ENCODE peak calls at places on chromosomes 1 and 21, in six cellular contexts. C, O, E, R, L and Y are unnamed samples.

GRCh38 chr21:45088729-45089128 is 14.3 kb downstream of the ADARB1 start:
- DNase-seq in C (no peak), O (no peak), E (no peak), R (no peak), L (no peak), Y (no peak)

GRCh38 chr1:103146143-103146542 is 37.8 kb upstream of the COL11A1 start:
- DNase-seq in C (peak; percentile 9), O (no peak), E (no peak), R (no peak), L (no peak), Y (no peak)

GRCh38 chr1:3261969-3262579 is 192.4 kb upstream of the ARHGEF16 start:
- DNase-seq in C (no peak), O (no peak), E (no peak), R (no peak), L (no peak), Y (no peak)

GRCh38 chr1:17274186-17275170 is 25.6 kb downstream of the PADI3 start:
- DNase-seq in C (peak; percentile 52), O (peak; percentile 78), E (peak; percentile 29), R (peak; percentile 94), L (peak; percentile 86), Y (peak; percentile 49)

GRCh38 chr1:219664310-219665029 is 51.6 kb upstream of the ZC3H11B start:
- DNase-seq in C (no peak), O (no peak), E (no peak), R (no peak), L (no peak), Y (no peak)

GRCh38 chr1:232667094-232667780 is 37.3 kb upstream of the SIPA1L2 start:
- DNase-seq in C (no peak), O (no peak), E (no peak), R (no peak), L (no peak), Y (no peak)

GRCh38 chr21:32604484-32604883 is 7.7 kb downstream of the CFAP298 start:
- DNase-seq in C (no peak), O (peak; percentile 91), E (no peak), R (peak; percentile 78), L (peak; percentile 16), Y (no peak)

GRCh38 chr1:114696810-114697209 is 1.5 kb upstream of the AMPD1 start:
- DNase-seq in C (no peak), O (no peak), E (no peak), R (no peak), L (no peak), Y (no peak)

GRCh38 chr1:207917086-207917485 is 6.2 kb upstream of the CD34 start:
- DNase-seq in C (no peak), O (no peak), E (no peak), R (no peak), L (no peak), Y (no peak)

GRCh38 chr1:3313579-3313955 is 140.9 kb upstream of the ARHGEF16 start:
- DNase-seq in C (peak; percentile 82), O (peak; percentile 46), E (peak; percentile 89), R (peak; percentile 63), L (peak; percentile 78), Y (peak; percentile 40)

GRCh38 chr1:228210076-228210651 is 2.3 kb downstream of the OBSCN start:
- DNase-seq in C (peak; percentile 17), O (no peak), E (no peak), R (no peak), L (no peak), Y (no peak)

GRCh38 chr1:20147846-20148570 is 8.9 kb downstream of the PLA2G2F start:
- DNase-seq in C (no peak), O (no peak), E (no peak), R (no peak), L (no peak), Y (no peak)

GRCh38 chr1:85894651-85895050 is 186.4 kb upstream of the ZNHIT6 start:
- DNase-seq in C (peak; percentile 44), O (peak; percentile 36), E (peak; percentile 46), R (peak; percentile 50), L (peak; percentile 51), Y (no peak)

GRCh38 chr1:161727343-161727924 is 6.1 kb downstream of the FCRLB start:
- DNase-seq in C (peak; percentile 89), O (no peak), E (peak; percentile 84), R (no peak), L (no peak), Y (no peak)

GRCh38 chr1:202968895-202969295 is 1.8 kb upstream of the CYB5R1 start:
- DNase-seq in C (peak; percentile 82), O (peak; percentile 65), E (peak; percentile 65), R (peak; percentile 49), L (peak; percentile 87), Y (peak; percentile 36)

GRCh38 chr1:211653907-211654553 is 21.4 kb downstream of the NEK2 start:
- DNase-seq in C (peak; percentile 76), O (no peak), E (peak; percentile 44), R (no peak), L (no peak), Y (no peak)

GRCh38 chr1:108824051-108824450 is 32.8 kb downstream of the AKNAD1 start:
- DNase-seq in C (no peak), O (no peak), E (no peak), R (no peak), L (no peak), Y (no peak)

GRCh38 chr1:204074274-204075115 is 1.6 kb downstream of the SOX13 start:
- DNase-seq in C (peak; percentile 82), O (peak; percentile 53), E (peak; percentile 52), R (peak; percentile 80), L (peak; percentile 78), Y (peak; percentile 54)

GRCh38 chr1:204075116-204075636 is 2.3 kb downstream of the SOX13 start:
- DNase-seq in C (peak; percentile 47), O (no peak), E (no peak), R (no peak), L (peak; percentile 56), Y (no peak)

GRCh38 chr1:204072951-204073836 is at the start of gene SOX13:
- DNase-seq in C (peak; percentile 93), O (peak; percentile 95), E (peak; percentile 85), R (peak; percentile 93), L (peak; percentile 96), Y (peak; percentile 80)

GRCh38 chr1:204075890-204076837 is 3.2 kb downstream of the SOX13 start:
- DNase-seq in C (no peak), O (no peak), E (no peak), R (no peak), L (no peak), Y (no peak)

DNA sequence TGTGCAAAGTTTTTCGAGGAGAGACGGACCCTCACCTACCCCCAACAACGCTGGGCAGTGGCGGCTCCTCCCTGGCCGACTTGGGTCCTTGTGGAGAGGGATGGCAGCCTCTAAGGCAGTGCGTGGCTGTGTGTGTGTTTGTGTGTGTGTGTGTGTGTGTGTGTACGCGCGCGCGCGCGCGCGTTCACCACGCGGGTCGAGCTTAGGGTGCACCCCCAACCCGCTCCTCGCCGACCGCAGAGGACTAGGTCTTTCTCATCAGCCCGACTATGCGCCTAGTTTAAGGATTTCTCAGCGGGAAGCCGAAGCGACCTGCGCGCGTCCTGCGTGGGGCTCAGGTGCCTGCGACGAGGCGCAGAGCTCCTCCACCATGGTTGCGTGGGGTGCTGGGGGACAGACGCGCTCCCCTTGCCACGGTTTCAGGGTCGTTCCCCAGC is 940 bp downstream of the SOX13 start:
- DNase-seq in C (peak; percentile 59), O (no peak), E (no peak), R (no peak), L (no peak), Y (no peak)
- H3K4ac ChIP-seq in C (peak overlapping the region; percentile 57), O (no peak overlapping the region), E (peak overlapping the region; percentile 37), R (peak overlapping the region; percentile 96), L (peak overlapping the region; percentile 50), Y (peak overlapping the region; percentile 91)

DNA sequence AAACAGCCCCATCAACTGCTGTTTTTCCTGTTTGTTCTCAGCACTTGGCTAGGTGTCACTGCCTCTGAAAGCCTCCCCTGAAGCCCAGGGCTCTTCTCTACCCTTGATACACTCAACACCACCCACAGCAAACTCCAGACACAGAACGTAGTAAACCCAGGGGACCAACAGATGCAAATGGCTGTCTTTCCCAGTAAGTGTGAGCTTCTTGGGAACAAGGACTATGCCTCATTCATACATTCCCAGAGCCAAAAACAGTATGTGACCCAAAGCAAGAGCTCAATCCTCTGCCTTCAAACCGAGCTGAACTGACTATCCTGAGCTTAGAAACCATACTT is 4.4 kb downstream of the LBR start:
- DNase-seq in C (no peak), O (no peak), E (no peak), R (no peak), L (peak; percentile 42), Y (no peak)
- H3K4ac ChIP-seq in C (no peak overlapping the region), O (no peak overlapping the region), E (peak overlapping the region; percentile 51), R (no peak overlapping the region), L (no peak overlapping the region), Y (no peak overlapping the region)

GRCh38 chr1:25245393-25245792 is 1.9 kb downstream of the RSRP1 start:
- DNase-seq in C (no peak), O (no peak), E (no peak), R (no peak), L (no peak), Y (no peak)

GRCh38 chr1:25247829-25248754 is 838 bp upstream of the RSRP1 start:
- DNase-seq in C (no peak), O (no peak), E (no peak), R (no peak), L (no peak), Y (no peak)

GRCh38 chr1:25245809-25246599 is 1.2 kb downstream of the RSRP1 start:
- DNase-seq in C (peak; percentile 60), O (no peak), E (peak; percentile 33), R (no peak), L (peak; percentile 58), Y (no peak)

GRCh38 chr1:25247024-25247828 is at the start of gene RSRP1:
- DNase-seq in C (peak; percentile 98), O (peak; percentile 99), E (peak; percentile 95), R (peak; percentile 99), L (peak; percentile 99), Y (peak; percentile 99)

DNA sequence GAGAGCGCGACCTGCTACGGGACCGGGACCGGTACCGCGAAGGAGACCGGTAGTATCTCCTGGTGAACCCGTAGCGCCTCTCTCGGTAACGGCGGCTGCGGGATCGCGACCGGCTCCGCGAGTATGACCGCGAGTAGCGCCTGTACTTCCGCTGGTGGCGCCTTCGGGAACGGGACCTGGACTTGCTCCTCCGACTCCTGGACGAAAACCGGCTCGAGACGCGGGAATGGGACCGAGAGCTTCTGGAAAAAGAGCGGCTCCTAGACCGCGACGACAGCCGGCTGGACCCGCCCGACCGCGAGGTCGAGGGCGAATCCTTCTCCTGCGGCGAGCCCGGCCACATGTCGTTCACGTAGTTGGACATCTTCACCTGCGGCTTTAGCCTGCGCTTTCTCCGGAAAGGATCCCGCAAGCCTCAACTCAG is 642 bp downstream of the RSRP1 start:
- DNase-seq in C (peak; percentile 27), O (no peak), E (no peak), R (peak; percentile 78), L (peak; percentile 37), Y (no peak)
- H3K4ac ChIP-seq in C (no peak overlapping the region), O (no peak overlapping the region), E (peak overlapping the region; percentile 76), R (no peak overlapping the region), L (no peak overlapping the region), Y (peak overlapping the region; percentile 89)

DNA sequence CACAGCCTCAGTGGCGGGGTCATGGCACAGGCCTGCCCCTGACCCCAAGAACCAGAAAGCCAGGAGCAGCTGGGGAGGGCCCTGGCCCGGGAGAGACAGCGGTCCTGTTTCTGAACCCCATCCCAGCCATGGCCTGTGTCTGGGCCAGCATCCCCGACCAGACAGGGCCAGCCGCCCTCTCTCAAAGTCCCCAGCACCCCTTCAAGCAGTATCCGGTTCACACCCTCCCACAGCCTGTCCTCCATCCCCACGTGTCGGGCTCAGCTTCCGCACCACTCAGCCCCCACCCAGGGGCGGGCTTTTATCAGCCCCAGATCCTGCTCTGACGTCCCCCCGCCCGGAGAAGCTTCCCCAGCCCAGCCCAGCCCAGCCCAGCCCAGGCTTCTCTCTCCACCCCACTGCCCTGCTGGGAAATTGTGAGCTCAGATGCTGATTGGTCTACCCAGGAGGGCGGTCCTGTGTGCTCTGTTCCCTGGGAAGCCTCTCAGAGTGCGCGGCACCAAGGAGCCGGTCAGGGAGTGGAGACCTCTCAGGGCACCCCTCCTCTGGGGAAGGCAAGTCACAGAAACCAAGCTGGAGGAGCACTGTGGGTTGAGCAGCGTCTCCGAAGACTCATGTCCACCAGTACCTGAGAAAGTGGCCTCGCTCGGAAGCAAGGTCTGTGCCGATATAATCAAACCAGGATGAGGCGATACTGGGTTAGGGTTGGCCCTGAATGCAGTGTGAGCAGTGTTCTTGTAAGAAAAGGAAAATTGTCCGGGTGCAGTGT is 4.7 kb upstream of the FAAP20 start:
- DNase-seq in C (peak; percentile 94), O (peak; percentile 89), E (peak; percentile 85), R (peak; percentile 80), L (peak; percentile 93), Y (peak; percentile 62)
- H3K4ac ChIP-seq in C (peak overlapping the region; percentile 68), O (no peak overlapping the region), E (peak overlapping the region; percentile 83), R (no peak overlapping the region), L (peak overlapping the region; percentile 17), Y (peak overlapping the region; percentile 95)